ENCODE peak calls at places on chromosomes 11 and 22, in four cellular contexts. B is activated naive CD4-positive, alpha-beta T cell treated with anti-CD3 and anti-CD28 coated beads, Interleukin-2, amount 10 ng/mL, durations not matched to agents 7 days and 5 days; Q is iPS-NIHi11; I is stimulated activated CD4-positive, alpha-beta T cell treated with anti-CD3 and anti-CD28 coated beads, Interleukin-2, amount 100 ng/mL, for 24 hours. R is an unnamed sample.

GRCh38 chr11:23569134-23569533 is 708.9 kb upstream of the CCDC179 start:
- DNase-seq in B (no peak), Q (no peak), I (no peak), R (no peak)

GRCh38 chr11:61733120-61733978 is 19.1 kb upstream of the MYRF start:
- DNase-seq in B (peak), Q (peak), I (peak), R (peak)

GRCh38 chr11:116871248-116871647 is 33.8 kb upstream of the APOA1 start:
- DNase-seq in B (no peak), Q (no peak), I (no peak), R (no peak)

GRCh38 chr11:12629601-12630313 is 44.5 kb upstream of the TEAD1 start:
- DNase-seq in B (no peak), Q (no peak), I (no peak), R (no peak)

GRCh38 chr11:115698243-115698642 is 194.0 kb upstream of the CADM1 start:
- DNase-seq in B (no peak), Q (no peak), I (no peak), R (peak)

GRCh38 chr11:2741377-2742131 is 41.8 kb upstream of the KCNQ1OT1 start:
- DNase-seq in B (no peak), Q (no peak), I (no peak), R (no peak)

GRCh38 chr11:77387701-77388100 is 86.2 kb downstream of the PAK1 start:
- DNase-seq in B (no peak), Q (no peak), I (no peak), R (no peak)

GRCh38 chr22:43152355-43153071 is 1.2 kb downstream of the TSPO start:
- DNase-seq in B (peak), Q (no peak), I (peak), R (peak)

GRCh38 chr11:61791737-61792309 is 576 bp downstream of the TMEM258 start:
- DNase-seq in B (peak), Q (peak), I (peak), R (peak)

GRCh38 chr22:43260818-43261217 is 73.9 kb upstream of the TTLL12 start:
- DNase-seq in B (no peak), Q (no peak), I (no peak), R (no peak)

GRCh38 chr11:11789735-11790369 is 51.9 kb upstream of the USP47 start:
- DNase-seq in B (no peak), Q (peak), I (peak), R (peak)

GRCh38 chr11:108392364-108392763 is 75.0 kb downstream of the C11orf65 start:
- DNase-seq in B (no peak), Q (no peak), I (no peak), R (no peak)

GRCh38 chr11:22471405-22471804 is 133.2 kb downstream of the SLC17A6 start:
- DNase-seq in B (no peak), Q (no peak), I (no peak), R (no peak)

GRCh38 chr11:74466916-74467885 is at the start of gene KCNE3:
- DNase-seq in B (no peak), Q (peak), I (no peak), R (peak)

GRCh38 chr11:12220305-12220704 is 109.9 kb downstream of the MICAL2 start:
- DNase-seq in B (no peak), Q (no peak), I (no peak), R (no peak)

GRCh38 chr22:21961886-21962654 is 9.4 kb upstream of the PPM1F start:
- DNase-seq in B (no peak), Q (no peak), I (no peak), R (peak)

GRCh38 chr11:12163181-12163841 is 52.9 kb downstream of the MICAL2 start:
- DNase-seq in B (no peak), Q (no peak), I (no peak), R (peak)

GRCh38 chr11:8906629-8907028 is 4.4 kb upstream of the AKIP1 start:
- DNase-seq in B (no peak), Q (peak), I (no peak), R (no peak)

GRCh38 chr11:123561046-123561781 is 93.2 kb downstream of the SCN3B start:
- DNase-seq in B (no peak), Q (peak), I (no peak), R (peak)

GRCh38 chr22:39240841-39241631 is 3.7 kb downstream of the PDGFB start:
- DNase-seq in B (peak), Q (peak), I (no peak), R (no peak)

GRCh38 chr22:26656896-26657851 is at the start of gene MIAT:
- DNase-seq in B (peak), Q (peak), I (peak), R (peak)

GRCh38 chr11:116459233-116459632 is 313.6 kb downstream of the BUD13 start:
- DNase-seq in B (no peak), Q (no peak), I (no peak), R (no peak)

R was measured in endodermal cell.